ENCODE peak calls at places on chromosome 18, in nine cellular contexts. V is HFFc6; M is left lobe of liver; W is NCI-H1417; R is activated T-helper 2 cell treated with anti-CD3 and anti-CD28 coated beads, Interferon-gamma antibody, Interleukin-2, Interleukin-4, amounts not matched to agents 10 μg/mL and 5 μg/mL and 100 μg/mL, durations not matched to agents 14 hours and 24 hours and 36 hours; S is upper lobe of left lung; O is NCI-H526; E is neural crest cell; C is AG20443. P is an unnamed sample.

GRCh38 chr18:50195689-50196088 is 742 bp upstream of the MYO5B start:
- DNase-seq in C (no peak), E (no peak), M (no peak), W (no peak), V (no peak), S (peak), R (no peak), O (no peak), P (no peak)

GRCh38 chr18:12236934-12237832 is 17.0 kb upstream of the CIDEA start:
- DNase-seq in M (peak), R (peak), O (no peak), S (peak), E (peak), W (peak), V (peak), C (peak), P (peak)

GRCh38 chr18:59547691-59548182 is 149.5 kb downstream of the CCBE1 start:
- DNase-seq in R (no peak), V (peak), C (peak), O (no peak), W (peak), M (no peak), S (no peak), E (no peak), P (no peak)

GRCh38 chr18:58370662-58371061 is 258.2 kb downstream of the ALPK2 start:
- DNase-seq in R (no peak), S (no peak), M (no peak), O (no peak), V (no peak), W (no peak), E (no peak), C (no peak), P (no peak)

GRCh38 chr18:2641638-2642037 is 13.9 kb upstream of the SMCHD1 start:
- DNase-seq in O (no peak), W (peak), M (no peak), R (no peak), V (no peak), S (no peak), E (no peak), C (no peak), P (no peak)

GRCh38 chr18:31380912-31381311 is 4.3 kb downstream of the DSG4 start:
- DNase-seq in W (no peak), V (no peak), C (no peak), R (no peak), O (no peak), S (no peak), E (no peak), M (no peak), P (no peak)

GRCh38 chr18:73691118-73691517 is 456.5 kb downstream of the FBXO15 start:
- DNase-seq in C (peak), V (peak), W (no peak), E (no peak), R (no peak), S (no peak), M (no peak), O (no peak), P (no peak)

GRCh38 chr18:54148678-54149077 is 75.8 kb downstream of the MBD2 start:
- DNase-seq in M (no peak), C (no peak), V (no peak), E (no peak), R (no peak), O (no peak), S (no peak), W (no peak), P (no peak)

GRCh38 chr18:6652098-6652497 is 77.4 kb upstream of the ARHGAP28 start:
- DNase-seq in V (no peak), W (no peak), S (no peak), O (no peak), E (no peak), C (no peak), M (no peak), R (no peak), P (no peak)

GRCh38 chr18:42520074-42520473 is 565.0 kb downstream of the PIK3C3 start:
- DNase-seq in M (no peak), W (peak), S (no peak), E (no peak), V (no peak), O (no peak), R (no peak), C (no peak), P (no peak)

GRCh38 chr18:23779696-23780303 is 90.5 kb downstream of the LAMA3 start:
- DNase-seq in W (no peak), V (peak), R (no peak), E (no peak), S (no peak), M (no peak), O (no peak), C (peak), P (no peak)

GRCh38 chr18:3405713-3406112 is 44.3 kb upstream of the TGIF1 start:
- DNase-seq in W (no peak), R (no peak), M (no peak), V (no peak), S (no peak), O (no peak), E (no peak), C (no peak), P (no peak)

GRCh38 chr18:2988041-2988794 is 24.7 kb downstream of the LPIN2 start:
- DNase-seq in V (peak), C (peak), E (no peak), S (no peak), R (no peak), O (no peak), M (no peak), W (no peak), P (no peak)

GRCh38 chr18:25834061-25834460 is 256.4 kb downstream of the SS18 start:
- DNase-seq in V (no peak), C (no peak), M (no peak), O (no peak), E (no peak), R (no peak), S (no peak), W (no peak), P (no peak)

GRCh38 chr18:59954241-59954640 is 54.4 kb downstream of the PMAIP1 start:
- DNase-seq in S (no peak), M (no peak), E (no peak), O (no peak), C (no peak), V (no peak), W (no peak), R (no peak), P (no peak)

GRCh38 chr18:58618822-58619553 is 9.9 kb downstream of the ALPK2 start:
- DNase-seq in S (no peak), M (no peak), O (no peak), W (no peak), R (no peak), V (no peak), E (no peak), C (no peak), P (no peak)

GRCh38 chr18:62450546-62451395 is 72.1 kb upstream of the ZCCHC2 start:
- DNase-seq in R (no peak), C (peak), M (peak), V (peak), E (no peak), O (no peak), S (peak), W (peak), P (peak)

GRCh38 chr18:59514193-59514592 is 155.1 kb upstream of the LMAN1 start:
- DNase-seq in S (peak), R (no peak), V (peak), O (no peak), C (peak), E (no peak), M (no peak), W (no peak), P (no peak)

GRCh38 chr18:63924551-63924950 is 16.8 kb downstream of the SERPINB10 start:
- DNase-seq in E (no peak), C (peak), R (no peak), M (no peak), W (no peak), O (no peak), V (peak), S (no peak), P (no peak)

GRCh38 chr18:47901624-47902362 is 28.7 kb downstream of the SMAD2 start:
- DNase-seq in W (no peak), O (no peak), R (no peak), S (no peak), E (no peak), V (no peak), C (no peak), M (no peak), P (no peak)

GRCh38 chr18:10270160-10270571 is 184.3 kb upstream of the APCDD1 start:
- DNase-seq in S (no peak), O (no peak), V (peak), W (no peak), E (no peak), R (no peak), M (no peak), C (peak), P (no peak)

GRCh38 chr18:56067216-56067611 is 479.2 kb upstream of the TCF4 start:
- DNase-seq in V (peak), M (no peak), C (peak), S (no peak), R (no peak), O (no peak), E (no peak), W (no peak), P (no peak)

GRCh38 chr18:78160961-78161656 is 818.5 kb upstream of the SALL3 start:
- DNase-seq in V (no peak), O (no peak), C (no peak), W (peak), S (no peak), M (peak), R (no peak), E (no peak), P (no peak)

GRCh38 chr18:13006731-13007550 is 15.8 kb downstream of the CEP192 start:
- DNase-seq in M (no peak), R (no peak), V (no peak), S (no peak), E (no peak), W (no peak), O (no peak), C (peak), P (no peak)

GRCh38 chr18:22332590-22332989 is 85.1 kb downstream of the CTAGE1 start:
- DNase-seq in V (no peak), C (no peak), W (no peak), S (no peak), M (no peak), R (no peak), O (no peak), E (no peak), P (peak)

P was measured in K562.